ENCODE peak calls at places on chromosomes 3 and 15, in seven cellular contexts. W is left ventricle myocardium inferior, V is ascending aorta, T is right atrium auricular region, X is sigmoid colon, Q is right lobe of liver, N is heart right ventricle. K is an unnamed sample.

GRCh38 chr15:62824111-62824737 is 218.3 kb upstream of the TPM1 start:
- DNase-seq in T (no peak), W (no peak), X (no peak), V (no peak), Q (no peak), N (no peak), K (no peak)

GRCh38 chr3:64355473-64355872 is 130.2 kb upstream of the PRICKLE2 start:
- DNase-seq in N (no peak), X (no peak), Q (no peak), V (no peak), W (no peak), T (no peak), K (peak; percentile 29)

GRCh38 chr3:62127116-62127515 is 246.2 kb downstream of the FEZF2 start:
- DNase-seq in Q (no peak), V (no peak), T (no peak), W (no peak), N (no peak), X (no peak), K (no peak)

GRCh38 chr3:51684971-51685751 is 14.1 kb downstream of the TEX264 start:
- DNase-seq in V (no peak), Q (no peak), X (no peak), T (no peak), W (no peak), N (no peak), K (no peak)

GRCh38 chr15:43912991-43913927 is 86.5 kb downstream of the WDR76 start:
- DNase-seq in N (no peak), W (no peak), Q (no peak), T (peak; percentile 79), X (no peak), V (no peak), K (peak; percentile 49)

GRCh38 chr3:177236704-177237103 is 39.4 kb upstream of the TBL1XR1 start:
- DNase-seq in N (no peak), W (no peak), Q (no peak), X (no peak), T (peak; percentile 9), V (no peak), K (no peak)

GRCh38 chr3:125055913-125056705 is at the start of gene HEG1:
- DNase-seq in X (peak; percentile 95), N (peak; percentile 94), W (peak; percentile 93), T (peak; percentile 97), Q (peak; percentile 95), V (peak; percentile 81), K (peak; percentile 94)

GRCh38 chr3:153026026-153026425 is 136.0 kb upstream of the RAP2B start:
- DNase-seq in V (no peak), X (no peak), W (no peak), T (no peak), Q (no peak), N (no peak), K (no peak)

GRCh38 chr3:174498638-174499037 is 360.5 kb upstream of the NAALADL2 start:
- DNase-seq in V (no peak), Q (no peak), N (no peak), X (no peak), T (no peak), W (no peak), K (no peak)

GRCh38 chr15:58299311-58299850 is 132.4 kb upstream of the LIPC start:
- DNase-seq in W (no peak), V (no peak), Q (no peak), N (no peak), T (no peak), X (no peak), K (no peak)

GRCh38 chr15:79595271-79595670 is 163.1 kb downstream of the MINAR1 start:
- DNase-seq in N (no peak), X (no peak), V (no peak), Q (no peak), W (no peak), T (no peak), K (no peak)

GRCh38 chr15:91919014-91919534 is 65.6 kb downstream of the SLCO3A1 start:
- DNase-seq in X (no peak), V (no peak), Q (no peak), N (peak; percentile 51), T (peak; percentile 70), W (peak; percentile 78), K (peak; percentile 70)

GRCh38 chr15:79977431-79977940 is 6.5 kb upstream of the BCL2A1 start:
- DNase-seq in N (no peak), T (peak; percentile 57), W (no peak), X (no peak), V (no peak), Q (no peak), K (peak; percentile 20)

GRCh38 chr15:63530235-63530634 is 25.8 kb downstream of the USP3 start:
- DNase-seq in X (no peak), V (no peak), N (no peak), T (no peak), Q (no peak), W (no peak), K (no peak)

GRCh38 chr3:5972586-5972985 is 785.1 kb downstream of the EDEM1 start:
- DNase-seq in T (no peak), N (no peak), X (no peak), Q (no peak), W (no peak), V (no peak), K (no peak)

GRCh38 chr3:83453010-83453409 is 1505.8 kb upstream of the CADM2 start:
- DNase-seq in T (no peak), Q (no peak), X (no peak), N (no peak), W (no peak), V (no peak), K (no peak)

DNA sequence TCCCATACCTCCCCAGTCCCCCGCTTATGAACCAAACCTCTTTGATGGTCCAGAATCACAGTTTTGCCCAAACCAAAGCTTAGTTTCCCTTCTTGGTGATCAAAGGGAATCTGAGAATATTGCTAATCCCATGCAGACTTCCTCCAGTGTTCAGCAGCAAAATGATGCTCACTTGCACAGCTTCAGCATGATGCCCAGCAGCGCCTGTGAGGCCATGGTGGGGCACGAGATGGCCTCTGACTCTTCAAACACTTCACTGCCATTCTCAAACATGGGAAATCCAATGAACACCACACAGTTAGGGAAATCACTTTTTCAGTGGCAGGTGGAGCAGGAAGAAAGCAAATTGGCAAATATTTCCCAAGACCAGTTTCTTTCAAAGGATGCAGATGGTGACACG is 4.2 kb downstream of the NFKBIZ start:
- DNase-seq in W (no peak), V (no peak), Q (no peak), T (no peak), N (no peak), X (no peak), K (no peak)
- H3K27ac ChIP-seq in W (peak overlapping the region; percentile 20), V (peak overlapping the region; percentile 17), Q (no peak overlapping the region), T (no peak overlapping the region), N (no peak overlapping the region), X (peak overlapping the region; percentile 99), K (no peak overlapping the region)

GRCh38 chr15:74828835-74829234 is 2.4 kb downstream of the CPLX3 start:
- DNase-seq in W (no peak), N (no peak), Q (no peak), V (no peak), T (no peak), X (no peak), K (no peak)

GRCh38 chr15:74826372-74826819 is at the start of gene CPLX3:
- DNase-seq in V (no peak), N (peak; percentile 38), Q (no peak), X (no peak), T (no peak), W (no peak), K (no peak)

GRCh38 chr15:74827632-74828031 is 1.2 kb downstream of the CPLX3 start:
- DNase-seq in Q (no peak), N (no peak), V (no peak), X (no peak), T (no peak), W (no peak), K (no peak)

GRCh38 chr15:74825895-74826294 is 532 bp upstream of the CPLX3 start:
- DNase-seq in V (no peak), N (no peak), Q (no peak), W (no peak), X (no peak), T (no peak), K (no peak)

DNA sequence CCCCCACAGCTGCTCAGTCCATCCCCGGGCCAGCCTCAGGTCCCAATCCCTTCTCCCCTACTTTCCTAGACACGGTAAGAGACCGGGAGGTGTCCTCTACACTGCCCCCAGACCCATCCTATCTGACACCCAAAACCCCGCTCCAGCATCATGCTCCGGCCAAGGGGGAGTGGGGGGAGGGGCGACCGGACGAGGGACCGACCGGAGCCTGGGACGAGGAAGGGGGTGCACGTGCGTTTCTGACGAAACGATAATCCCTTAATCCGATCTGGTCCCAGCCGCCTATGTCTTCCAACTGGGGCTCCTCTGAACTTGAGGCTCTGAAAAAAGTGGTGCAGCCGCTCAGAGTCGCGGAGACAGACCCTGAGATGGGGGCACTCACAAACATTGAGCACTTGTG is 484 bp downstream of the CPLX3 start:
- DNase-seq in T (no peak), V (no peak), Q (no peak), N (no peak), W (no peak), X (no peak), K (no peak)
- H3K27ac ChIP-seq in T (no peak overlapping the region), V (no peak overlapping the region), Q (no peak overlapping the region), N (no peak overlapping the region), W (no peak overlapping the region), X (no peak overlapping the region), K (no peak overlapping the region)

DNA sequence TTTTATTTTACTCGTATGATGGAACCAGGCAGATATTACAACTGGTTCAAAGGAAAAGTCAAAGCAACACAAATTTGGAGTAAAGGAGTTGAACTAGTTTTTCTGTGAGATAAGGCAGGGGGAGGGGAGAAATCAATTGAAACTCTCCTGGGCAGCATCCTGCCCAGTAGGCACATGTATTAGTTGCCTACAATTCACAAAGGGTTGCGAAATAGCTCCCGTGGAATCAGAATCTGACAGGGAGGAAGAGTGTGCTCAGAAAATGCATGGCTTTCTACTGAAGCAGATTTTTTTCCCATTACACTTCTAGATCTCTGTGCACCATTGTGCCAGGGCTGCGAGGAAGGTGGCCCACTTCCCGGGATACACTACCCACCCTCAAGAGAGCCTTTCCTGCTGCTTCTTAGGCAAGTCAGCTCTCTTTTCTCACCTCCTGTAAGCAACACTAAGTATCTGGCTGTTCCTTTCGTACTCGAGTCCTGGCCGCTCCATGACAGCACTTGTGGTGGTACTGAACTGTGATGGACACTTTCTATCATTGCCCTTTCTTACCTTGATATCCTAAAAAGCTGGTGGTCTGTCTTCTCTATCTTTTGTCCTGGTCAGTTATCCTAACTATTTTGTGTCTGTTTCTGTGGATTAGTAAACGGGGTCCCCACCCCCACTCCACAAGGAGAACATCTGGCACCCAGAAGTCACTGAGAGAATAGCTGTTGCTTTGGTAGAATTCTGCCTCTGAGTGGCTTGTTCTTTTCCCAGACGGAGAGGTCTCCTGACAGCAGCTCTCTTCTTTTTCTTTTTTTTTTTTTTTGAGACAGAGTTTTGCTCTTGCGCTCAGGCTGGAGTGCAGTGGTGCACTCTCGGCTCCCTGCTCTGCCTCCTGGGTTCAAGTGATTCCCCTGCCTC is 74.8 kb downstream of the RPL39L start:
- DNase-seq in V (no peak), X (no peak), N (no peak), Q (no peak), W (no peak), T (no peak), K (no peak)
- H3K27ac ChIP-seq in V (no peak overlapping the region), X (no peak overlapping the region), N (no peak overlapping the region), Q (peak overlapping the region; percentile 65), W (no peak overlapping the region), T (no peak overlapping the region), K (peak overlapping the region; percentile 12)

DNA sequence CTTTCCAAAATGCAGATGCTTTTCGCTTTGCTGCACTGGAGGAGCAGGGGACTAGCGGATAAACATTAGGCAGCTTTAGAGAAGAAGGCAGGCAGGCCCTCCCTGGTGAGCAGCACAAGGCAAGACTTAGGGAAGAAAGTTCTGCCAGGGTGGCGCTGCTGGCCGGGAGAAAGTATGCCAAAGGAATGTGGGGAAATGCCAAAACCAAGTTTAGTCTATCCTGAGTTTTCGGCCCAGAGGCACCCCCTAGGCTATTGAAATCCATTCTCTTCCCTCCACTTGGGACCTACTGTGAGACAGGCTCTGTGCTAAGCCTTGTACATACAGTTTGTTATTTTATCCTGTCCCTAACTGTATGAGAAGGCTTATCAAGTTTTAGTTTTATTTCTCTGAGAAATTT is 9.2 kb downstream of the SHC4 start:
- DNase-seq in T (no peak), V (no peak), N (no peak), X (no peak), Q (no peak), W (no peak), K (no peak)
- H3K27ac ChIP-seq in T (no peak overlapping the region), V (peak overlapping the region; percentile 68), N (no peak overlapping the region), X (no peak overlapping the region), Q (no peak overlapping the region), W (no peak overlapping the region), K (no peak overlapping the region)

K was measured in heart left ventricle.